ENCODE peak calls at places on chromosomes 5 and 9, in eight cellular contexts. Z is cardiac muscle cell; U is sigmoid colon; B is stimulated activated naive CD8-positive, alpha-beta T cell treated with anti-CD3 and anti-CD28 coated beads, Interleukin-15, Interleukin-2, amounts not matched to agents 100 U/mL and 50 U/mL, for 24 hours; H is stimulated activated CD8-positive, alpha-beta memory T cell treated with anti-CD3 and anti-CD28 coated beads, Interleukin-4, amount 100 ng/mL, for 48 hours; L is activated CD8-positive, alpha-beta memory T cell treated with anti-CD3 and anti-CD28 coated beads, Interleukin-2, amount 50 U/mL, for 48 hours; R is fibroblast of gingiva; X is T-helper 2 cell. T is an unnamed sample.

GRCh38 chr9:17942498-17942897 is 363.6 kb downstream of the SH3GL2 start:
- DNase-seq in B (no peak), Z (no peak), H (no peak), L (no peak), X (no peak), R (no peak), U (no peak), T (no peak)

GRCh38 chr9:132443951-132444615 is 34.1 kb downstream of the CFAP77 start:
- DNase-seq in H (no peak), Z (no peak), L (no peak), B (no peak), R (no peak), X (no peak), U (no peak), T (no peak)

GRCh38 chr9:19030899-19031298 is 2.1 kb downstream of the SAXO1 start:
- DNase-seq in R (no peak), L (no peak), X (no peak), H (no peak), U (no peak), Z (no peak), B (no peak), T (no peak)

GRCh38 chr5:130335116-130335515 is 430.9 kb downstream of the CHSY3 start:
- DNase-seq in B (no peak), L (no peak), X (no peak), R (no peak), H (no peak), Z (no peak), U (no peak), T (no peak)

GRCh38 chr5:72556351-72557146 is 49.3 kb upstream of the ZNF366 start:
- DNase-seq in U (peak; percentile 79), Z (peak; percentile 65), L (peak; percentile 72), X (no peak), B (peak; percentile 52), H (peak; percentile 60), R (peak; percentile 81), T (peak; percentile 25)

GRCh38 chr5:14187660-14188059 is 44.5 kb downstream of the TRIO start:
- DNase-seq in Z (no peak), L (no peak), X (no peak), B (no peak), R (no peak), U (no peak), H (no peak), T (no peak)

GRCh38 chr9:107029146-107029545 is 166.2 kb downstream of the ZNF462 start:
- DNase-seq in H (no peak), B (no peak), R (no peak), X (no peak), U (no peak), L (no peak), Z (no peak), T (no peak)

GRCh38 chr9:96478829-96479371 is 28.9 kb downstream of the HABP4 start:
- DNase-seq in B (peak; percentile 17), X (no peak), Z (no peak), L (no peak), H (peak; percentile 47), R (peak; percentile 39), U (no peak), T (no peak)

GRCh38 chr5:40603378-40603777 is 76.3 kb upstream of the PTGER4 start:
- DNase-seq in Z (no peak), U (no peak), X (no peak), H (no peak), B (no peak), R (no peak), L (no peak), T (peak; percentile 84)

GRCh38 chr9:12718482-12719026 is 25.4 kb downstream of the TYRP1 start:
- DNase-seq in R (peak; percentile 11), X (no peak), L (no peak), H (no peak), U (no peak), Z (peak; percentile 72), B (no peak), T (no peak)

GRCh38 chr5:180592176-180592575 is 877 bp upstream of the SCGB3A1 start:
- DNase-seq in L (no peak), B (no peak), X (no peak), H (no peak), U (no peak), Z (no peak), R (no peak), T (no peak)

GRCh38 chr5:158380661-158381060 is 521.7 kb upstream of the CLINT1 start:
- DNase-seq in X (no peak), U (no peak), R (no peak), L (no peak), Z (no peak), H (no peak), B (no peak), T (no peak)

GRCh38 chr5:132054697-132055440 is 5.6 kb upstream of the IL3 start:
- DNase-seq in L (peak; percentile 44), Z (no peak), R (no peak), B (no peak), H (no peak), U (peak; percentile 51), X (no peak), T (no peak)

GRCh38 chr5:78236046-78236445 is 58.5 kb downstream of the AP3B1 start:
- DNase-seq in L (no peak), X (no peak), Z (no peak), R (peak; percentile 62), B (no peak), H (no peak), U (no peak), T (no peak)

GRCh38 chr5:150158170-150158949 is 2.7 kb upstream of the PDGFRB start:
- DNase-seq in U (no peak), H (no peak), X (no peak), L (no peak), B (no peak), Z (no peak), R (peak; percentile 70), T (no peak)

GRCh38 chr5:67073045-67073444 is 123.6 kb downstream of the CD180 start:
- DNase-seq in L (no peak), Z (no peak), R (no peak), U (no peak), H (no peak), X (no peak), B (no peak), T (no peak)

GRCh38 chr5:134177197-134178171 is 734 bp upstream of the SKP1 start:
- DNase-seq in U (peak; percentile 82), H (no peak), R (peak; percentile 72), X (no peak), Z (peak; percentile 77), L (no peak), B (no peak), T (no peak)

GRCh38 chr5:17441351-17441750 is 56.7 kb upstream of the TAF11L2 start:
- DNase-seq in R (peak; percentile 55), H (no peak), B (no peak), Z (no peak), X (no peak), U (no peak), L (no peak), T (peak; percentile 22)

GRCh38 chr5:146340260-146341081 is 1.8 kb downstream of the POU4F3 start:
- DNase-seq in X (no peak), U (no peak), H (peak; percentile 64), Z (peak; percentile 89), L (peak; percentile 69), B (peak; percentile 57), R (peak; percentile 43), T (peak; percentile 7)

GRCh38 chr5:7078901-7079300 is 317.0 kb upstream of the ADCY2 start:
- DNase-seq in U (no peak), R (no peak), Z (peak; percentile 41), H (no peak), B (no peak), X (no peak), L (no peak), T (no peak)

GRCh38 chr5:140835622-140836510 is 1.8 kb downstream of the PCDHA7 start:
- DNase-seq in L (no peak), H (no peak), U (no peak), X (no peak), R (no peak), Z (no peak), B (no peak), T (no peak)

GRCh38 chr9:18059043-18059442 is 414.9 kb upstream of the ADAMTSL1 start:
- DNase-seq in R (no peak), L (no peak), B (no peak), Z (no peak), H (no peak), X (no peak), U (no peak), T (no peak)

GRCh38 chr9:137099231-137099630 is 12.4 kb downstream of the MAN1B1 start:
- DNase-seq in L (no peak), R (no peak), X (no peak), Z (no peak), B (no peak), H (no peak), U (no peak), T (no peak)

T was measured in retinal pigment epithelial cell.